ENCODE peak calls at places on chromosome 5, in nine cellular contexts. G is bronchial epithelial cell; U is neural progenitor cell; F is fibroblast of the aortic adventitia; S is effector memory CD4-positive, alpha-beta T cell; Q is left ventricle myocardium inferior; P is naive thymus-derived CD4-positive, alpha-beta T cell; T is A673; Z is prostate gland. C is an unnamed sample.
A peak's percentile ranks its signal among the peaks of the same experiment; 100 is the strongest.

GRCh38 chr5:151195622-151196021 is 28.3 kb downstream of the CCDC69 start:
- DNase-seq in G (no peak), U (no peak), F (peak; percentile 68), S (no peak), Q (no peak), P (no peak), T (no peak), Z (no peak), C (no peak)

GRCh38 chr5:103259705-103260355 is 1.3 kb downstream of the MACIR start:
- DNase-seq in G (peak; percentile 17), U (peak; percentile 70), F (peak; percentile 47), S (no peak), Q (no peak), P (no peak), T (peak; percentile 71), Z (no peak), C (no peak)

GRCh38 chr5:127256886-127257597 is 33.6 kb upstream of the MEGF10 start:
- DNase-seq in G (no peak), U (no peak), F (no peak), S (no peak), Q (no peak), P (no peak), T (no peak), Z (no peak), C (no peak)

GRCh38 chr5:178441486-178442270 is 148.5 kb downstream of the COL23A1 start:
- DNase-seq in G (no peak), U (no peak), F (no peak), S (no peak), Q (no peak), P (no peak), T (no peak), Z (no peak), C (no peak)

GRCh38 chr5:16754621-16755020 is 137.8 kb upstream of the RETREG1 start:
- DNase-seq in G (no peak), U (peak; percentile 87), F (no peak), S (no peak), Q (no peak), P (no peak), T (peak; percentile 97), Z (no peak), C (no peak)

GRCh38 chr5:169221519-169221918 is 79.4 kb downstream of the SLIT3 start:
- DNase-seq in G (no peak), U (no peak), F (no peak), S (no peak), Q (no peak), P (no peak), T (no peak), Z (no peak), C (no peak)

GRCh38 chr5:122153230-122153629 is 23.9 kb downstream of the ZNF474 start:
- DNase-seq in G (peak; percentile 76), U (no peak), F (peak; percentile 89), S (no peak), Q (no peak), P (no peak), T (no peak), Z (no peak), C (no peak)

GRCh38 chr5:144812770-144813169 is 642.1 kb downstream of the KCTD16 start:
- DNase-seq in G (peak; percentile 70), U (no peak), F (peak; percentile 95), S (no peak), Q (no peak), P (no peak), T (peak; percentile 11), Z (no peak), C (no peak)

GRCh38 chr5:151023047-151023615 is 2.7 kb downstream of the GPX3 start:
- DNase-seq in G (peak; percentile 57), U (no peak), F (peak; percentile 97), S (no peak), Q (peak; percentile 75), P (no peak), T (no peak), Z (peak; percentile 65), C (peak; percentile 94)

GRCh38 chr5:142280066-142281011 is 44.5 kb downstream of the SPRY4 start:
- DNase-seq in G (no peak), U (peak; percentile 84), F (peak; percentile 12), S (no peak), Q (peak; percentile 75), P (no peak), T (peak; percentile 71), Z (no peak), C (no peak)

GRCh38 chr5:88643315-88643714 is 239.7 kb downstream of the MEF2C start:
- DNase-seq in G (peak; percentile 26), U (no peak), F (no peak), S (no peak), Q (no peak), P (no peak), T (no peak), Z (no peak), C (no peak)

GRCh38 chr5:119269061-119269579 is 86.7 kb upstream of the TNFAIP8 start:
- DNase-seq in G (peak; percentile 57), U (peak; percentile 58), F (peak; percentile 36), S (no peak), Q (peak; percentile 20), P (no peak), T (peak; percentile 20), Z (peak; percentile 52), C (peak; percentile 47)

GRCh38 chr5:151029856-151030336 is 9.5 kb downstream of the GPX3 start:
- DNase-seq in G (no peak), U (no peak), F (no peak), S (no peak), Q (no peak), P (no peak), T (no peak), Z (no peak), C (no peak)

GRCh38 chr5:80408475-80408875 is 611 bp downstream of the ZFYVE16 start:
- DNase-seq in G (peak; percentile 34), U (no peak), F (peak; percentile 34), S (peak; percentile 15), Q (peak; percentile 60), P (no peak), T (peak; percentile 86), Z (no peak), C (no peak)

GRCh38 chr5:34620185-34620584 is 35.9 kb upstream of the RAI14 start:
- DNase-seq in G (no peak), U (no peak), F (no peak), S (no peak), Q (no peak), P (no peak), T (no peak), Z (no peak), C (no peak)

GRCh38 chr5:122195784-122196394 is 66.5 kb downstream of the ZNF474 start:
- DNase-seq in G (peak; percentile 60), U (peak; percentile 74), F (peak; percentile 74), S (no peak), Q (no peak), P (no peak), T (peak; percentile 57), Z (peak; percentile 46), C (peak; percentile 27)

DNA sequence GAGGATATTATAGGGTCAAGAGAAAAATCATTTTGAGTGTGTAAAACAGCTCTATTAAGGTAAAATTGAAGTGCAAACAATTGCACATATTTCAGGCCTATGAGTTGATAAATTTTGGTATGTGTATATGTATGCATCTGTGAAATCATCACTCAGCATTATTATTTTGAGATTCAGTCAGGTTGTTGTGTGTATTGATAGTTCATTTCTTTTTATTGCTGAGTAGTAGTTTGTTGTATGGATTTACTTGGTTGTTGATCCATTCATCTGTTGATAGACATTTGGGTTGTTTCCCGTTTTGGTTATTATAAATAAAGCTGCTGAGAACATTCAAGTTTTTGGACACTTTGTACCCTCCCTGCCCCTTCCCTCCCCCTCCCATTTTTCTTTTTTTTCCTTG is 50.3 kb downstream of the RAB24 start:
- DNase-seq in G (no peak), U (no peak), F (no peak), S (no peak), Q (no peak), P (no peak), T (no peak), Z (no peak), C (no peak)
- H3K4me3 ChIP-seq in G (no peak overlapping the region), U (no peak overlapping the region), F (no peak overlapping the region), S (no peak overlapping the region), Q (no peak overlapping the region), P (no peak overlapping the region), T (no peak overlapping the region), Z (no peak overlapping the region), C (no peak overlapping the region)

DNA sequence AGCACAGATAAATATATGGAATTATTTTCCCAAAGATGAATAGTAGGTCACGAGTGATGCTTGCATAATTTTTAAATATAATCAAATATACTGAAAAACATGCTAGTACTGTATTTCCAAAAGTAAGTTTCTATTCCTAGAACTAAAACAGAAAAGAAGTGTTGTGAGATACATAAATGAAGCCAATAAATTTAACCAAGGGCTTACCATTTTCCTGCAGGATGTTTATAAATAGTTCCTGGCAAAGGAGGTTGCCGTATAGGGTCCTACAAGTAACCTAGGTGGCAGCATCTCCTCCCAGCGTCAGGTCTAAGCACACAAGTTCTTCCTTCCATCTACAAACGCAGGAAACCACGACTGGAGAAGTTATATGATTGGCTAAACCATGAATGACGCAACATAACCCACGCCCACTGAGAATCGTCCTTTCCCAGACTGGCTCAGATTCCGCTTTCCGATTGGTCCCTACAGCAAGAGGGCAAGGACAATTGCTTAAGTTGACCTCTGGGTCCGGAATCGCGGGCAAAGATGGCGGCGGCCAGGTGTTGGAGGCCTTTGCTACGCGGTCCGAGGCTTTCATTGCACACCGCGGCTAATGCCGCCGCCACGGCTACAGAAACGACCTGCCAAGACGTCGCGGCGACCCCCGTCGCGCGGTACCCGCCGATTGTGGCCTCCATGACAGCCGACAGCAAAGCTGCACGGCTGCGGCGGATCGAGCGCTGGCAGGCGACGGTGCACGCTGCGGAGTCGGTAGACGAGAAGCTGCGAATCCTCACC is at the start of gene MRPS30:
- DNase-seq in G (peak; percentile 99), U (peak; percentile 97), F (peak; percentile 99), S (peak; percentile 81), Q (peak; percentile 84), P (peak; percentile 65), T (peak; percentile 98), Z (peak; percentile 97), C (peak; percentile 100)
- H3K4me3 ChIP-seq in G (peak within 1 kb of the TSS; percentile 84), U (peak within 1 kb of the TSS; percentile 89), F (peak within 1 kb of the TSS; percentile 86), S (peak within 1 kb of the TSS; percentile 94), Q (peak within 1 kb of the TSS; percentile 95), P (peak within 1 kb of the TSS; percentile 85), T (peak within 1 kb of the TSS; percentile 96), Z (peak within 1 kb of the TSS; percentile 77), C (peak within 1 kb of the TSS; percentile 93)

GRCh38 chr5:32587067-32587551 is 1.8 kb downstream of the SUB1 start:
- DNase-seq in G (no peak), U (no peak), F (no peak), S (no peak), Q (no peak), P (no peak), T (no peak), Z (no peak), C (no peak)
- H3K4me3 ChIP-seq in G (no peak overlapping the region), U (peak overlapping the region; percentile 85), F (peak overlapping the region; percentile 93), S (peak overlapping the region; percentile 100), Q (peak overlapping the region; percentile 93), P (peak overlapping the region; percentile 94), T (peak overlapping the region; percentile 90), Z (peak overlapping the region; percentile 77), C (peak overlapping the region; percentile 76)

DNA sequence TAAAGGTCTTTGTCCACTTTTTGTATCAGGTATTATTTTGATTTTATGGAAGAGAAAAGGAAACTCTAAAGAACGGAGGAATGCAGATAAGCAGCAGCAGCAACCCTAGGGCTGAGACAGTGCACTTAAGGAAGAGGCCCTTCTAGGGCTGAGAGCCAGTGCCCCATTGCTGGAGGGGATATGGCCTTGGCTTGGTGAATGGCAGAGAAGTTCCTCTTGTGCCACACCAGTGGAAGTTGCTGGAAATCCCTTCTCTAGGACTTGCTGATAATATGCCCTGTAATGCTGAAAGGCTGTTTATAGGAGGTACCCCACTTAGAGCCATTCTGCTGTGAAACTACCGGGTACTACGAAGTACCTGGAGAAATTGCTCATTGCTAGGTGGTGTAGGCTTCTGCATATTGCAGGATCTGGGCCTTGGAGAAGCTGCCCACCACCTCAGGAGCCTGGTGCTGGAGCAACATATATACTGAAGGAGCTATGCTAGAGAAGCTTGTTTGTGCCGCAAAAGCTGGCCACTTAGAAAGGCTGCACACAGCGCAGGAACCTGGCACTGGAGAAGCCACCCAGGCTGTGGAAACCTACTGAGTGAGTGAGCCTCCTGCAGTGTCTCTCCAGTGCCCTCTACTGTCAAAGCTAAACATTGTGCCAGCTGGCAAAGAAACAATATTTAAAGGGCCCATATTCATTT is 9.6 kb upstream of the UBTD2 start:
- DNase-seq in G (peak; percentile 65), U (peak; percentile 82), F (peak; percentile 81), S (peak; percentile 24), Q (peak; percentile 38), P (peak; percentile 20), T (peak; percentile 81), Z (peak; percentile 51), C (peak; percentile 69)
- H3K4me3 ChIP-seq in G (no peak overlapping the region), U (no peak overlapping the region), F (no peak overlapping the region), S (no peak overlapping the region), Q (no peak overlapping the region), P (no peak overlapping the region), T (no peak overlapping the region), Z (no peak overlapping the region), C (no peak overlapping the region)

C was measured in LNCaP clone FGC.